ENCODE peak calls at places on chromosomes 7 and 10, in eight cellular contexts. One of them, this sample, is unnamed.
A peak's percentile ranks its signal among the peaks of the same experiment; 100 is the strongest.

GRCh38 chr10:127998517-127999144 is 91.7 kb downstream of the PTPRE start:
- DNase-seq in HAP-1: no peak
- DNase-seq in A549: no peak
- DNase-seq in PC-9: no peak
- DNase-seq in lower lobe of right lung: no peak
- DNase-seq in CD8-positive, alpha-beta memory T cell: no peak
- DNase-seq in GM23248: no peak
- DNase-seq in endothelial cell of umbilical vein: no peak
- DNase-seq in this sample: no peak

GRCh38 chr10:132708441-132708840 is 77.5 kb downstream of the NKX6-2 start:
- DNase-seq in lower lobe of right lung: peak; percentile 28
- DNase-seq in A549: no peak
- DNase-seq in PC-9: no peak
- DNase-seq in GM23248: no peak
- DNase-seq in endothelial cell of umbilical vein: no peak
- DNase-seq in CD8-positive, alpha-beta memory T cell: no peak
- DNase-seq in HAP-1: no peak
- DNase-seq in this sample: no peak

GRCh38 chr10:119445311-119445934 is 97.1 kb downstream of the RGS10 start:
- DNase-seq in CD8-positive, alpha-beta memory T cell: peak; percentile 78
- DNase-seq in lower lobe of right lung: peak; percentile 86
- DNase-seq in PC-9: peak; percentile 72
- DNase-seq in A549: peak; percentile 77
- DNase-seq in GM23248: peak; percentile 78
- DNase-seq in endothelial cell of umbilical vein: peak; percentile 57
- DNase-seq in HAP-1: peak; percentile 91
- DNase-seq in this sample: peak; percentile 70

GRCh38 chr7:128829391-128830166 is 627 bp upstream of the FLNC start:
- DNase-seq in endothelial cell of umbilical vein: peak; percentile 65
- DNase-seq in PC-9: peak; percentile 67
- DNase-seq in A549: no peak
- DNase-seq in HAP-1: peak; percentile 39
- DNase-seq in GM23248: peak; percentile 71
- DNase-seq in lower lobe of right lung: no peak
- DNase-seq in CD8-positive, alpha-beta memory T cell: no peak
- DNase-seq in this sample: no peak

GRCh38 chr7:96526492-96526891 is 183.2 kb downstream of the SEM1 start:
- DNase-seq in endothelial cell of umbilical vein: no peak
- DNase-seq in CD8-positive, alpha-beta memory T cell: no peak
- DNase-seq in lower lobe of right lung: no peak
- DNase-seq in GM23248: no peak
- DNase-seq in HAP-1: peak; percentile 10
- DNase-seq in PC-9: no peak
- DNase-seq in A549: no peak
- DNase-seq in this sample: no peak

GRCh38 chr7:133783276-133783675 is 343.9 kb upstream of the LRGUK start:
- DNase-seq in GM23248: no peak
- DNase-seq in HAP-1: no peak
- DNase-seq in PC-9: no peak
- DNase-seq in CD8-positive, alpha-beta memory T cell: no peak
- DNase-seq in A549: no peak
- DNase-seq in endothelial cell of umbilical vein: no peak
- DNase-seq in lower lobe of right lung: no peak
- DNase-seq in this sample: no peak

GRCh38 chr7:73329861-73330581 is 2.1 kb downstream of the FKBP6 start:
- DNase-seq in lower lobe of right lung: no peak
- DNase-seq in PC-9: no peak
- DNase-seq in CD8-positive, alpha-beta memory T cell: no peak
- DNase-seq in GM23248: peak; percentile 36
- DNase-seq in HAP-1: no peak
- DNase-seq in endothelial cell of umbilical vein: peak; percentile 20
- DNase-seq in A549: no peak
- DNase-seq in this sample: no peak

GRCh38 chr10:119655566-119656001 is 4.4 kb downstream of the BAG3 start:
- DNase-seq in GM23248: peak; percentile 94
- DNase-seq in A549: no peak
- DNase-seq in PC-9: no peak
- DNase-seq in HAP-1: no peak
- DNase-seq in endothelial cell of umbilical vein: peak; percentile 84
- DNase-seq in lower lobe of right lung: no peak
- DNase-seq in CD8-positive, alpha-beta memory T cell: peak; percentile 7
- DNase-seq in this sample: no peak

GRCh38 chr7:1679326-1679965 is 9.4 kb downstream of the ELFN1 start:
- DNase-seq in A549: no peak
- DNase-seq in lower lobe of right lung: no peak
- DNase-seq in GM23248: no peak
- DNase-seq in CD8-positive, alpha-beta memory T cell: no peak
- DNase-seq in endothelial cell of umbilical vein: no peak
- DNase-seq in HAP-1: no peak
- DNase-seq in PC-9: no peak
- DNase-seq in this sample: no peak

GRCh38 chr7:139482662-139483466 is 609 bp downstream of the KLRG2 start:
- DNase-seq in GM23248: peak; percentile 57
- DNase-seq in endothelial cell of umbilical vein: no peak
- DNase-seq in lower lobe of right lung: peak; percentile 52
- DNase-seq in CD8-positive, alpha-beta memory T cell: no peak
- DNase-seq in HAP-1: peak; percentile 43
- DNase-seq in PC-9: no peak
- DNase-seq in A549: no peak
- DNase-seq in this sample: no peak

GRCh38 chr10:19705273-19705672 is 111.0 kb upstream of the PLXDC2 start:
- DNase-seq in lower lobe of right lung: no peak
- DNase-seq in PC-9: no peak
- DNase-seq in CD8-positive, alpha-beta memory T cell: no peak
- DNase-seq in endothelial cell of umbilical vein: no peak
- DNase-seq in A549: no peak
- DNase-seq in HAP-1: no peak
- DNase-seq in GM23248: no peak
- DNase-seq in this sample: no peak

GRCh38 chr10:36018996-36019395 is 376.9 kb upstream of the FZD8 start:
- DNase-seq in endothelial cell of umbilical vein: no peak
- DNase-seq in HAP-1: no peak
- DNase-seq in GM23248: no peak
- DNase-seq in A549: no peak
- DNase-seq in CD8-positive, alpha-beta memory T cell: no peak
- DNase-seq in lower lobe of right lung: no peak
- DNase-seq in PC-9: no peak
- DNase-seq in this sample: no peak

GRCh38 chr10:121514141-121514865 is 83.9 kb downstream of the FGFR2 start:
- DNase-seq in HAP-1: peak; percentile 39
- DNase-seq in GM23248: no peak
- DNase-seq in lower lobe of right lung: no peak
- DNase-seq in CD8-positive, alpha-beta memory T cell: no peak
- DNase-seq in PC-9: no peak
- DNase-seq in endothelial cell of umbilical vein: no peak
- DNase-seq in A549: no peak
- DNase-seq in this sample: no peak

GRCh38 chr10:47354162-47354561 is 6.0 kb downstream of the RBP3 start:
- DNase-seq in GM23248: peak; percentile 15
- DNase-seq in CD8-positive, alpha-beta memory T cell: no peak
- DNase-seq in lower lobe of right lung: no peak
- DNase-seq in PC-9: no peak
- DNase-seq in A549: peak; percentile 51
- DNase-seq in endothelial cell of umbilical vein: no peak
- DNase-seq in HAP-1: no peak
- DNase-seq in this sample: no peak

GRCh38 chr10:128178319-128178937 is 52.2 kb upstream of the MKI67 start:
- DNase-seq in GM23248: peak; percentile 46
- DNase-seq in lower lobe of right lung: no peak
- DNase-seq in CD8-positive, alpha-beta memory T cell: no peak
- DNase-seq in endothelial cell of umbilical vein: peak; percentile 35
- DNase-seq in HAP-1: peak; percentile 77
- DNase-seq in A549: peak; percentile 61
- DNase-seq in PC-9: peak; percentile 3
- DNase-seq in this sample: peak; percentile 41

GRCh38 chr7:441713-442421 is 77.8 kb downstream of the PDGFA start:
- DNase-seq in PC-9: peak; percentile 50
- DNase-seq in endothelial cell of umbilical vein: no peak
- DNase-seq in HAP-1: no peak
- DNase-seq in A549: no peak
- DNase-seq in GM23248: no peak
- DNase-seq in lower lobe of right lung: no peak
- DNase-seq in CD8-positive, alpha-beta memory T cell: no peak
- DNase-seq in this sample: no peak

GRCh38 chr10:92598321-92598720 is 5.4 kb downstream of the KIF11 start:
- DNase-seq in CD8-positive, alpha-beta memory T cell: no peak
- DNase-seq in lower lobe of right lung: no peak
- DNase-seq in endothelial cell of umbilical vein: no peak
- DNase-seq in A549: no peak
- DNase-seq in HAP-1: no peak
- DNase-seq in GM23248: peak; percentile 54
- DNase-seq in PC-9: no peak
- DNase-seq in this sample: no peak

GRCh38 chr7:41403291-41403690 is 299.6 kb downstream of the INHBA start:
- DNase-seq in A549: no peak
- DNase-seq in HAP-1: no peak
- DNase-seq in lower lobe of right lung: no peak
- DNase-seq in PC-9: no peak
- DNase-seq in CD8-positive, alpha-beta memory T cell: no peak
- DNase-seq in endothelial cell of umbilical vein: no peak
- DNase-seq in GM23248: no peak
- DNase-seq in this sample: no peak

GRCh38 chr7:157139142-157140117 is 704 bp downstream of the UBE3C start:
- DNase-seq in PC-9: no peak
- DNase-seq in GM23248: peak; percentile 80
- DNase-seq in CD8-positive, alpha-beta memory T cell: peak; percentile 69
- DNase-seq in lower lobe of right lung: peak; percentile 77
- DNase-seq in A549: peak; percentile 33
- DNase-seq in HAP-1: no peak
- DNase-seq in endothelial cell of umbilical vein: no peak
- DNase-seq in this sample: no peak

GRCh38 chr7:29995652-29996051 is 6.1 kb upstream of the SCRN1 start:
- DNase-seq in HAP-1: no peak
- DNase-seq in endothelial cell of umbilical vein: no peak
- DNase-seq in lower lobe of right lung: no peak
- DNase-seq in GM23248: no peak
- DNase-seq in A549: no peak
- DNase-seq in CD8-positive, alpha-beta memory T cell: no peak
- DNase-seq in PC-9: no peak
- DNase-seq in this sample: no peak

GRCh38 chr7:19079066-19079465 is 38.4 kb downstream of the TWIST1 start:
- DNase-seq in PC-9: peak; percentile 20
- DNase-seq in endothelial cell of umbilical vein: no peak
- DNase-seq in HAP-1: no peak
- DNase-seq in A549: no peak
- DNase-seq in lower lobe of right lung: no peak
- DNase-seq in CD8-positive, alpha-beta memory T cell: no peak
- DNase-seq in GM23248: no peak
- DNase-seq in this sample: no peak

GRCh38 chr10:96585726-96586418 is 940 bp downstream of the TM9SF3 start:
- DNase-seq in HAP-1: no peak
- DNase-seq in GM23248: peak; percentile 59
- DNase-seq in A549: no peak
- DNase-seq in PC-9: no peak
- DNase-seq in CD8-positive, alpha-beta memory T cell: peak; percentile 22
- DNase-seq in lower lobe of right lung: no peak
- DNase-seq in endothelial cell of umbilical vein: peak; percentile 41
- DNase-seq in this sample: no peak
- H3K4me1 ChIP-seq in HAP-1: peaks cover 33% of the 10 kb centered on the region
- H3K4me1 ChIP-seq in GM23248: peaks cover 40% of the 10 kb centered on the region
- H3K4me1 ChIP-seq in A549: peaks cover 26% of the 10 kb centered on the region
- H3K4me1 ChIP-seq in PC-9: peaks cover 30% of the 10 kb centered on the region
- H3K4me1 ChIP-seq in CD8-positive, alpha-beta memory T cell: peaks cover 67% of the 10 kb centered on the region
- H3K4me1 ChIP-seq in lower lobe of right lung: peaks cover 70% of the 10 kb centered on the region
- H3K4me1 ChIP-seq in endothelial cell of umbilical vein: peaks cover 56% of the 10 kb centered on the region
- H3K4me1 ChIP-seq in this sample: no peaks in the 10 kb centered on the region

GRCh38 chr10:11536256-11536655 is 75.2 kb downstream of the USP6NL start:
- DNase-seq in HAP-1: peak; percentile 55
- DNase-seq in endothelial cell of umbilical vein: no peak
- DNase-seq in A549: no peak
- DNase-seq in CD8-positive, alpha-beta memory T cell: no peak
- DNase-seq in GM23248: no peak
- DNase-seq in lower lobe of right lung: no peak
- DNase-seq in PC-9: no peak
- DNase-seq in this sample: no peak
- H3K4me1 ChIP-seq in HAP-1: peaks cover 18% of the 10 kb centered on the region
- H3K4me1 ChIP-seq in endothelial cell of umbilical vein: peaks cover 5% of the 10 kb centered on the region
- H3K4me1 ChIP-seq in A549: peaks cover 18% of the 10 kb centered on the region
- H3K4me1 ChIP-seq in CD8-positive, alpha-beta memory T cell: no peaks in the 10 kb centered on the region
- H3K4me1 ChIP-seq in GM23248: peaks cover 13% of the 10 kb centered on the region
- H3K4me1 ChIP-seq in lower lobe of right lung: peaks cover 10% of the 10 kb centered on the region
- H3K4me1 ChIP-seq in PC-9: peaks cover 14% of the 10 kb centered on the region
- H3K4me1 ChIP-seq in this sample: peaks cover 2% of the 10 kb centered on the region

DNA sequence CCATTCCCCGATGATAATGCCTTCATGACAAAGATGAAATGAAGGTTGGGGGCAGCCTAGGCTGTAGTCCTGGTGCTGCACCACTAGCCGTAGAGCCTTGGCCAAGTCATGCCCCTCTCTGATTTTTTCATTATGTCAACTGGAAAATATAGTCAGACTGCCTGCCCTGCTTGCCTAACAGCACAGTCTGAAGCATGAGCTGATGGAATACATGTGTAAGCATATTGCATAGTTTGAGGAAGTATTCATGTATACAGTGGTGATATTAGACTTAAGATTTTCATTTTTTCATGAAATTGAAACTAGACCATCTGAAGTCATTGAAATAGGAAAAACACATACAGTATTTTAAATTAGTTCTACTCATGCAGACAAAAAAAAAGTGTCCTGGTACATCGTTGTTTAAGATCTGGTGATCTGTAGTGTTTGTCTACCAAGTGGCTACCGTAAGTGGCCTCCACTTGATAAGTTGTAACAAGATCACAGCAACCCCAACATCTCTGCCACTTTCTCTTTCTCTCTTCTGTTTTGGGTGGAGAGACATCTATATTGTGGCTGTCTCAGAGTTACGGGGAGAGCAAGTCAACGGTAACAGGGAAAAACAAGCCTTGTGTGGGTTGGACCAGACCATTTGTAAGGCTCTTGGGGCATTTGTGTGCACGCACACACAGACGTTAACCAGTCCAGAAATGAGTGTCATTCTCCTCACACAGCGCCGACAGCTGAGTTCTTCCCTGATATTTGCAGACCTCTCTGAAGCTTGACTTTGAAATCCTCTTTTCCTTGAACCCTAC is 716.6 kb upstream of the GALNT17 start:
- DNase-seq in CD8-positive, alpha-beta memory T cell: no peak
- DNase-seq in GM23248: no peak
- DNase-seq in endothelial cell of umbilical vein: no peak
- DNase-seq in PC-9: no peak
- DNase-seq in A549: no peak
- DNase-seq in HAP-1: no peak
- DNase-seq in lower lobe of right lung: no peak
- DNase-seq in this sample: no peak
- H3K4me1 ChIP-seq in CD8-positive, alpha-beta memory T cell: no peaks in the 10 kb centered on the region
- H3K4me1 ChIP-seq in GM23248: no peaks in the 10 kb centered on the region
- H3K4me1 ChIP-seq in endothelial cell of umbilical vein: no peaks in the 10 kb centered on the region
- H3K4me1 ChIP-seq in PC-9: no peaks in the 10 kb centered on the region
- H3K4me1 ChIP-seq in A549: no peaks in the 10 kb centered on the region
- H3K4me1 ChIP-seq in HAP-1: no peaks in the 10 kb centered on the region
- H3K4me1 ChIP-seq in lower lobe of right lung: no peaks in the 10 kb centered on the region
- H3K4me1 ChIP-seq in this sample: peaks cover 3% of the 10 kb centered on the region

DNA sequence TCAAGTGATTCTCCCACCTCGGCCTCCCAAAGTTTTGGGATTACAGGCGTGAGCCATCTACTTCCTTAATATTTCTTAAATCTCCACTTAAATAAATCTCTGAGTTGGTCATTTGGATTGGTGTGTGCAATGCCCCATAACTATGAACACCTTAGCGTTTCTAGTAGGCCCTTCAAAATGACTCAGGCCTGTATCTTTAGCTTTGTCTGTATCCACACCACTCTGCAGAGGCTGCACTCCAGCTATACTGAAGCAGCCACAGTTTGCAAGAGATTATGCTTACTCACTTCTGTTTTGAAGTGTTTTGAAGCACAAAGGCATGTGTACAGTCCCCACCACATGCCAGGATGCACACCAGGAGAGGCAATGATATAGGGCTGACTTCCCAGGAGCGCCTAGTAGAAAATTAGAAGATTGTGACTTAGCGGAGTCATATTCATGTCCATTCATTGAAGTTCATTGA is 2.4 kb upstream of the ST7 start:
- DNase-seq in GM23248: no peak
- DNase-seq in PC-9: no peak
- DNase-seq in lower lobe of right lung: no peak
- DNase-seq in HAP-1: no peak
- DNase-seq in CD8-positive, alpha-beta memory T cell: no peak
- DNase-seq in endothelial cell of umbilical vein: no peak
- DNase-seq in A549: no peak
- DNase-seq in this sample: no peak
- H3K4me1 ChIP-seq in GM23248: peaks cover 19% of the 10 kb centered on the region
- H3K4me1 ChIP-seq in PC-9: peaks cover 24% of the 10 kb centered on the region
- H3K4me1 ChIP-seq in lower lobe of right lung: peaks cover 43% of the 10 kb centered on the region
- H3K4me1 ChIP-seq in HAP-1: peaks cover 11% of the 10 kb centered on the region
- H3K4me1 ChIP-seq in CD8-positive, alpha-beta memory T cell: peaks cover 8% of the 10 kb centered on the region
- H3K4me1 ChIP-seq in endothelial cell of umbilical vein: peaks cover 24% of the 10 kb centered on the region
- H3K4me1 ChIP-seq in A549: peaks cover 21% of the 10 kb centered on the region
- H3K4me1 ChIP-seq in this sample: no peaks in the 10 kb centered on the region